ENCODE peak calls at places on chromosomes 5 and 9, in four cellular contexts. M is K562, Y is SK-N-SH, P is H1. C is an unnamed sample.

GRCh38 chr9:89160797-89161196 is 17.8 kb downstream of the SHC3 start:
- DNase-seq in M (no peak), Y (no peak), P (no peak), C (no peak)

GRCh38 chr9:23830949-23831730 is 5.1 kb upstream of the ELAVL2 start:
- DNase-seq in M (no peak), Y (peak), P (peak), C (no peak)

GRCh38 chr9:96302021-96302420 is at the start of gene HSD17B3:
- DNase-seq in M (no peak), Y (no peak), P (no peak), C (no peak)

GRCh38 chr9:12784461-12785250 is 9.8 kb downstream of the LURAP1L start:
- DNase-seq in M (no peak), Y (no peak), P (no peak), C (no peak)

GRCh38 chr9:708182-708555 is 133.3 kb upstream of the DMRT1 start:
- DNase-seq in M (no peak), Y (no peak), P (no peak), C (peak)

GRCh38 chr9:97980479-97980803 is 2.7 kb upstream of the ANP32B start:
- DNase-seq in M (no peak), Y (no peak), P (no peak), C (no peak)

GRCh38 chr9:115733318-115733717 is 420.3 kb upstream of the PAPPA start:
- DNase-seq in M (no peak), Y (no peak), P (no peak), C (no peak)

GRCh38 chr5:54612711-54613110 is 95.2 kb downstream of the SNX18 start:
- DNase-seq in M (no peak), Y (no peak), P (no peak), C (no peak)

GRCh38 chr5:90134892-90135291 is 274.7 kb downstream of the CETN3 start:
- DNase-seq in M (no peak), Y (no peak), P (no peak), C (no peak)

GRCh38 chr9:72749276-72749675 is 203.6 kb downstream of the ALDH1A1 start:
- DNase-seq in M (no peak), Y (no peak), P (no peak), C (no peak)

GRCh38 chr9:94913550-94913949 is 187.1 kb downstream of the AOPEP start:
- DNase-seq in M (no peak), Y (no peak), P (no peak), C (no peak)

GRCh38 chr9:37904647-37905505 is 949 bp upstream of the SLC25A51 start:
- DNase-seq in M (peak), Y (peak), P (no peak), C (no peak)

GRCh38 chr9:107929439-107929838 is 439.9 kb upstream of the KLF4 start:
- DNase-seq in M (no peak), Y (no peak), P (no peak), C (peak)

GRCh38 chr5:16922430-16922829 is 13.7 kb downstream of the MYO10 start:
- DNase-seq in M (no peak), Y (no peak), P (no peak), C (no peak)

GRCh38 chr9:2026598-2026997 is 11.5 kb downstream of the SMARCA2 start:
- DNase-seq in M (no peak), Y (no peak), P (no peak), C (no peak)

GRCh38 chr5:135921388-135921787 is 25.7 kb upstream of the IL9 start:
- DNase-seq in M (no peak), Y (no peak), P (no peak), C (no peak)

GRCh38 chr5:34012791-34013190 is 4.9 kb upstream of the AMACR start:
- DNase-seq in M (no peak), Y (no peak), P (no peak), C (no peak)

GRCh38 chr5:76542887-76543690 is 80.1 kb downstream of the F2RL2 start:
- DNase-seq in M (no peak), Y (no peak), P (no peak), C (no peak)

GRCh38 chr5:170534177-170534576 is 30.4 kb downstream of the KCNIP1 start:
- DNase-seq in M (no peak), Y (no peak), P (no peak), C (no peak)

GRCh38 chr5:67358186-67358585 is 161.6 kb upstream of the CD180 start:
- DNase-seq in M (no peak), Y (no peak), P (no peak), C (no peak)

GRCh38 chr5:67353500-67353931 is 156.9 kb upstream of the CD180 start:
- DNase-seq in M (no peak), Y (no peak), P (no peak), C (no peak)

GRCh38 chr5:67350600-67351315 is 154.2 kb upstream of the CD180 start:
- DNase-seq in M (no peak), Y (peak), P (no peak), C (no peak)

GRCh38 chr5:67354051-67354450 is 157.5 kb upstream of the CD180 start:
- DNase-seq in M (no peak), Y (no peak), P (no peak), C (no peak)

GRCh38 chr5:67355135-67355729 is 158.6 kb upstream of the CD180 start:
- DNase-seq in M (no peak), Y (peak), P (no peak), C (no peak)
- TF ChIP-seq GABPA in M (no peak), Y (no peak), P (no peak), C (no peak)

GRCh38 chr5:43602456-43602817 is 543 bp upstream of the NNT start:
- DNase-seq in M (peak), Y (peak), P (no peak), C (peak)
- TF ChIP-seq GABPA in M (no peak), Y (no peak), P (no peak), C (no peak)

GRCh38 chr5:82019342-82020138 is 47.7 kb downstream of the ATG10 start:
- DNase-seq in M (no peak), Y (no peak), P (no peak), C (peak)
- TF ChIP-seq GABPA in M (no peak), Y (no peak), P (no peak), C (no peak)

DNA sequence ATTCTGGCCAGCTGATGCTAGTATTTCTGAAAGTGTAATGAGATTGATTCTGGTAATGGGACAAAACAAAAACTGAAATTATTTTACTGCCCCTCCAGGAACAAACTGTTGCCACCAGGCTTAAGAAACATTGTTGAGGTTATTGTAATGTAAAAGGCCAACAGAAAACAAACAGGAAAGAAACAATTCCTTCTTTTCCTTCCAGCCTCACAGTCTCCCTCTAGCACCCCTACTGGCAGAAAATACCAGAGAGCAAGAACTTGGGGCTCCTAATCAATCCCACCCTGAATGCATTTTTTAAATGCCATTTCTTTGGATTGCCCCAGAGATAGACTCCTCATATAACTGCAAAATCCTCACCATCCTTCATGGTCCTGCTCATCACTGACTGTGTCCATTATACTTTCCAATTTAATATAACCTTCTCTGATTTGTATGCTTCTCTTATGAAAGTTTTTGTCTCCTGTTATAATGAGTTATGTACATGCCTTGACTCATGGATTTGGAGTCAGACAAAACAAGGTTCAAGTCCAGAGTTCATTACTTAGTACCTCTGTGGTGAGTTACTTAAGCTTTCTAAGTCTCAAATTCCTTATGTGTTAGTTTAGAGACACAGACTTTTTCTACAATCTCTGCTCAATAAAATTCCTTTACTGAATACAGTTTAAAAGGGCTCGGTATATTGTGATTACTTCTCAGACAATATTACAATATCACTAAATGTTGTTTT is 157.9 kb upstream of the FBN2 start:
- DNase-seq in M (no peak), Y (no peak), P (no peak), C (no peak)
- TF ChIP-seq GABPA in M (no peak), Y (no peak), P (no peak), C (no peak)

GRCh38 chr9:79706512-79706911 is 134.7 kb downstream of the TLE4 start:
- DNase-seq in M (no peak), Y (no peak), P (no peak), C (no peak)

GRCh38 chr9:79707589-79707988 is 135.8 kb downstream of the TLE4 start:
- DNase-seq in M (no peak), Y (no peak), P (no peak), C (no peak)

GRCh38 chr9:79708541-79708940 is 136.8 kb downstream of the TLE4 start:
- DNase-seq in M (no peak), Y (no peak), P (no peak), C (no peak)

GRCh38 chr9:79709945-79710674 is 138.3 kb downstream of the TLE4 start:
- DNase-seq in M (no peak), Y (no peak), P (no peak), C (no peak)

GRCh38 chr9:79711874-79712273 is 140.1 kb downstream of the TLE4 start:
- DNase-seq in M (no peak), Y (no peak), P (no peak), C (no peak)
- TF ChIP-seq GABPA in M (no peak), Y (no peak), P (no peak), C (no peak)

DNA sequence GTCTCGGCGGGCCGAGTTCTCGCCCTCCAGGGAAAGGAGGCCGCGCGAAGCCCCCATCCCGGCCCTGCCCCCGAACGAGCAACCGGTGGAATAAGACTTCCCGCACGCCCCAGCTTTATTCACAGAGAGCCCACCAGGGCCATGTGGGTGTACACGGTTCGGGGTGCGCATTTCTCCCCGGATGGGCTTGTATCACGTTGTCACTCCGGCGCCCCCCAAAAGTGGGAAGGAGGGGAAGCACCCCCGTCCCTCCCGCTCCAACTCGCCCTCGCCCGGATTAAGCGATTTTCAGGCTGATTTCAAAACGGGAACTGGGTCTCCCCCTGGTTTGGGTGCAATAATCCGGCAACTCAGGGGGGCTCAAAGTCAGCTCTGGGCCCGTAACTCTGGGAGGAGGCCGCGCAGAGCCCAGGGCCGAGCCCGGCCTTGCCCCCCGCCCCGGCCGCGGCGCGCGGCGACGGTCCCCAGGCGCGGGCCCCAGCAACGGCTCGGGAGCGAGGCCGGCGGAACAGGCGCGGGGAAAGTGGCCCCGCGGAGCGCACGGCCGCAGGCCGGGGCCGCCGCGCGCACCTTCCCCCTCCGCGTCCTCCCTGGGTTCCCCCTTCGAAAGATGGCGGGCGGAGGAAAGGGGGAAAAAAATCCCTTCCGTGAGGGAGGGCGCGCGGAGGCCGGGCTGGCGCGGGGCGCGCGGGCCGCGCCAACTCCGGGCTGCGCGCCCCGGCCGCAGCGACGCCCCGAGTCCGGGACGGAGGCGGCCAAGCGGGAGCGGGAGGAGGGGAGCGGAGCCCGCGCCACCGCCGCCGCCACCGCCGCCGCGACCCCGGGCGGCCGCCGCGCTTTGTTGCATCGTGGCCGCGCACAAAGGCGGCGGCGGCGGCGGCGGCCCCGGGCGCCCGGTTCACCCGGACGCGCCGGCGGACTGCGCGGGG is 639 bp downstream of the BRD3 start:
- DNase-seq in M (peak), Y (peak), P (no peak), C (peak)
- TF ChIP-seq GABPA in M (peak), Y (no peak), P (no peak), C (no peak)

GRCh38 chr5:13830536-13830935 is 114.0 kb downstream of the DNAH5 start:
- DNase-seq in M (no peak), Y (no peak), P (no peak), C (no peak)
- TF ChIP-seq GABPA in M (no peak), Y (no peak), P (no peak), C (no peak)

DNA sequence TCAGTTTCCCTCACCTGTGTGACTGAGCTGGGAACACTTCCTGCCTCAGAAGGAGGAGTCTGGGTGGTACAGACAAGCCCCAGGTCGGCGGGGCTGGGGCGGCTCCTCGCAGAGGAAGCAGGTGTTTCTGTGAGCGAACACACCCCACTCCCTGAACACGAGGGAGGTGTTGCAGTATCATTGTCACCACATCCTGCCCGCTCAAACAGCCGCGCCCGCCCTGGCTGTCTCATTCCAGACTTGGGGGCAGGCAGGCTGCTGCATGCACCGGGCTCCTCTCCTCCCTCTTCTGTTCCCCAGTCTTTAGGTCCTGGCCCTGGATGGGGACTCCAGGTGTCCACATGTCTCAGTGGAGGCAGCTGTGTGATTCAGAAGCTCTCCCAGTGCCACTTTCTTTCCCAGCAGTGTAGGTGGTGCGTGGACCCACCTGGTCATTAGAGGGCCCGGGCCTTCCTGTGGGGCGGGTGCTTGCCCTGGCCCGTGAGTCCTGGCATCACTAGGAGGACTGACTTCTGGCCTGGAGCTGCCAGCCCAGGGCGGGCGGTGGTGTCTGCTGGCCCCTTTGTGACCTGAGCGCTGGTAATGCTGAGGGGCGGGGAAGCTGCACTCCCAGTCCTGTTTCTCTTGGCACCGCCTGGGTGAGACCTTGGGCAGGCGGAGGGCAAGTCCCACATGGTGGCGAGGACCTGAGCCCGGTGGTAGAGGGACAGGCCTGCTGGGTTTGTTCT is 18.3 kb upstream of the PHYHD1 start:
- DNase-seq in M (no peak), Y (no peak), P (no peak), C (peak)
- TF ChIP-seq GABPA in M (no peak), Y (no peak), P (no peak), C (peak)